ENCODE peak calls at places on chromosome 6, in four cellular contexts. One of them, this sample, is unnamed.

GRCh38 chr6:163589401-163589800 is 174.9 kb downstream of the QKI start:
- DNase-seq in esophagus squamous epithelium: no peak
- DNase-seq in breast epithelium: no peak
- DNase-seq in adrenal gland: no peak
- DNase-seq in this sample: no peak

GRCh38 chr6:167229586-167229985 is 61.5 kb upstream of the UNC93A start:
- DNase-seq in esophagus squamous epithelium: no peak
- DNase-seq in breast epithelium: no peak
- DNase-seq in adrenal gland: no peak
- DNase-seq in this sample: no peak

GRCh38 chr6:52324239-52324638 is 37.7 kb upstream of the PAQR8 start:
- DNase-seq in breast epithelium: no peak
- DNase-seq in esophagus squamous epithelium: no peak
- DNase-seq in adrenal gland: no peak
- DNase-seq in this sample: no peak

GRCh38 chr6:148426317-148426977 is 83.8 kb downstream of the SASH1 start:
- DNase-seq in esophagus squamous epithelium: no peak
- DNase-seq in breast epithelium: no peak
- DNase-seq in adrenal gland: no peak
- DNase-seq in this sample: no peak

GRCh38 chr6:148611213-148611612 is 135.6 kb upstream of the UST start:
- DNase-seq in adrenal gland: peak; percentile 81
- DNase-seq in esophagus squamous epithelium: no peak
- DNase-seq in breast epithelium: no peak
- DNase-seq in this sample: peak; percentile 39

GRCh38 chr6:75932067-75932466 is 140.4 kb downstream of the IMPG1 start:
- DNase-seq in esophagus squamous epithelium: no peak
- DNase-seq in breast epithelium: no peak
- DNase-seq in adrenal gland: no peak
- DNase-seq in this sample: no peak

GRCh38 chr6:31042801-31043200 is 32.5 kb downstream of the MUC22 start:
- DNase-seq in breast epithelium: peak; percentile 58
- DNase-seq in adrenal gland: peak; percentile 61
- DNase-seq in esophagus squamous epithelium: no peak
- DNase-seq in this sample: peak; percentile 10

GRCh38 chr6:41370488-41371111 is 35.2 kb downstream of the NCR2 start:
- DNase-seq in adrenal gland: no peak
- DNase-seq in breast epithelium: no peak
- DNase-seq in esophagus squamous epithelium: no peak
- DNase-seq in this sample: no peak

GRCh38 chr6:153125032-153125431 is 6.0 kb downstream of the RGS17 start:
- DNase-seq in breast epithelium: no peak
- DNase-seq in adrenal gland: no peak
- DNase-seq in esophagus squamous epithelium: no peak
- DNase-seq in this sample: no peak

GRCh38 chr6:140572129-140572528 is 1197.7 kb upstream of the CITED2 start:
- DNase-seq in esophagus squamous epithelium: no peak
- DNase-seq in breast epithelium: no peak
- DNase-seq in adrenal gland: peak; percentile 40
- DNase-seq in this sample: no peak

GRCh38 chr6:38279423-38279822 is 360.3 kb downstream of the BTBD9 start:
- DNase-seq in adrenal gland: no peak
- DNase-seq in esophagus squamous epithelium: no peak
- DNase-seq in breast epithelium: no peak
- DNase-seq in this sample: no peak

GRCh38 chr6:126341126-126341525 is 1.2 kb downstream of the CENPW start:
- DNase-seq in breast epithelium: no peak
- DNase-seq in adrenal gland: no peak
- DNase-seq in esophagus squamous epithelium: no peak
- DNase-seq in this sample: no peak

GRCh38 chr6:162942860-162943259 is 215.1 kb downstream of the PACRG start:
- DNase-seq in breast epithelium: no peak
- DNase-seq in esophagus squamous epithelium: no peak
- DNase-seq in adrenal gland: no peak
- DNase-seq in this sample: no peak

GRCh38 chr6:87196275-87196842 is 41.0 kb downstream of the ZNF292 start:
- DNase-seq in breast epithelium: no peak
- DNase-seq in esophagus squamous epithelium: no peak
- DNase-seq in adrenal gland: no peak
- DNase-seq in this sample: no peak

GRCh38 chr6:2081155-2082138 is 164.0 kb downstream of the GMDS start:
- DNase-seq in adrenal gland: no peak
- DNase-seq in breast epithelium: no peak
- DNase-seq in esophagus squamous epithelium: no peak
- DNase-seq in this sample: no peak

GRCh38 chr6:142954844-142955243 is 9.9 kb upstream of the HIVEP2 start:
- DNase-seq in esophagus squamous epithelium: no peak
- DNase-seq in breast epithelium: no peak
- DNase-seq in adrenal gland: no peak
- DNase-seq in this sample: no peak

GRCh38 chr6:70706491-70707123 is 38.9 kb downstream of the SMAP1 start:
- DNase-seq in adrenal gland: no peak
- DNase-seq in breast epithelium: no peak
- DNase-seq in esophagus squamous epithelium: no peak
- DNase-seq in this sample: no peak

GRCh38 chr6:31794866-31795615 is 511 bp downstream of the VARS1 start:
- DNase-seq in adrenal gland: no peak
- DNase-seq in breast epithelium: no peak
- DNase-seq in esophagus squamous epithelium: no peak
- DNase-seq in this sample: no peak

GRCh38 chr6:100664274-100665040 is 199.7 kb upstream of the SIM1 start:
- DNase-seq in adrenal gland: no peak
- DNase-seq in esophagus squamous epithelium: no peak
- DNase-seq in breast epithelium: no peak
- DNase-seq in this sample: no peak

GRCh38 chr6:38136547-38136946 is 317.0 kb downstream of the ZFAND3 start:
- DNase-seq in esophagus squamous epithelium: no peak
- DNase-seq in breast epithelium: no peak
- DNase-seq in adrenal gland: no peak
- DNase-seq in this sample: no peak

GRCh38 chr6:64590965-64591364 is 955.4 kb downstream of the PHF3 start:
- DNase-seq in esophagus squamous epithelium: no peak
- DNase-seq in adrenal gland: no peak
- DNase-seq in breast epithelium: no peak
- DNase-seq in this sample: no peak

GRCh38 chr6:63527658-63528514 is 44.4 kb upstream of the LOC128125822 start:
- DNase-seq in esophagus squamous epithelium: no peak
- DNase-seq in breast epithelium: no peak
- DNase-seq in adrenal gland: peak; percentile 95
- DNase-seq in this sample: no peak

GRCh38 chr6:68635706-68636513 is 828 bp downstream of the ADGRB3 start:
- DNase-seq in breast epithelium: peak; percentile 49
- DNase-seq in esophagus squamous epithelium: no peak
- DNase-seq in adrenal gland: no peak
- DNase-seq in this sample: peak; percentile 13

GRCh38 chr6:124676033-124676432 is 286.2 kb upstream of the RNF217 start:
- DNase-seq in adrenal gland: no peak
- DNase-seq in breast epithelium: no peak
- DNase-seq in esophagus squamous epithelium: no peak
- DNase-seq in this sample: no peak

GRCh38 chr6:92534109-92534508 is 885.2 kb downstream of the EPHA7 start:
- DNase-seq in esophagus squamous epithelium: no peak
- DNase-seq in breast epithelium: no peak
- DNase-seq in adrenal gland: no peak
- DNase-seq in this sample: no peak

GRCh38 chr6:44059359-44060342 is 67.6 kb downstream of the MRPL14 start:
- DNase-seq in adrenal gland: no peak
- DNase-seq in esophagus squamous epithelium: no peak
- DNase-seq in breast epithelium: no peak
- DNase-seq in this sample: peak; percentile 75

GRCh38 chr6:165663736-165664552 is 903 bp upstream of the PDE10A start:
- DNase-seq in adrenal gland: no peak
- DNase-seq in esophagus squamous epithelium: no peak
- DNase-seq in breast epithelium: no peak
- DNase-seq in this sample: peak; percentile 54

GRCh38 chr6:130148181-130148580 is 74.6 kb downstream of the SAMD3 start:
- DNase-seq in esophagus squamous epithelium: no peak
- DNase-seq in adrenal gland: no peak
- DNase-seq in breast epithelium: no peak
- DNase-seq in this sample: no peak

GRCh38 chr6:137581019-137581707 is 87.0 kb upstream of the OLIG3 start:
- DNase-seq in breast epithelium: no peak
- DNase-seq in esophagus squamous epithelium: no peak
- DNase-seq in adrenal gland: no peak
- DNase-seq in this sample: no peak

GRCh38 chr6:139164001-139164400 is 29.1 kb downstream of the HECA start:
- DNase-seq in esophagus squamous epithelium: no peak
- DNase-seq in adrenal gland: no peak
- DNase-seq in breast epithelium: no peak
- DNase-seq in this sample: no peak

GRCh38 chr6:26020983-26021349 is 58.4 kb downstream of the TRIM38 start:
- DNase-seq in adrenal gland: no peak
- DNase-seq in esophagus squamous epithelium: no peak
- DNase-seq in breast epithelium: peak; percentile 70
- DNase-seq in this sample: peak; percentile 61

GRCh38 chr6:26020291-26020982 is 57.8 kb downstream of the TRIM38 start:
- DNase-seq in breast epithelium: peak; percentile 85
- DNase-seq in esophagus squamous epithelium: no peak
- DNase-seq in adrenal gland: peak; percentile 90
- DNase-seq in this sample: peak; percentile 78

GRCh38 chr6:26019261-26019845 is 56.8 kb downstream of the TRIM38 start:
- DNase-seq in breast epithelium: no peak
- DNase-seq in adrenal gland: no peak
- DNase-seq in esophagus squamous epithelium: no peak
- DNase-seq in this sample: peak; percentile 28

GRCh38 chr6:26016326-26017275 is 54.0 kb downstream of the TRIM38 start:
- DNase-seq in adrenal gland: no peak
- DNase-seq in breast epithelium: no peak
- DNase-seq in esophagus squamous epithelium: no peak
- DNase-seq in this sample: peak; percentile 77

GRCh38 chr6:26017567-26017966 is 55.0 kb downstream of the TRIM38 start:
- DNase-seq in breast epithelium: peak; percentile 76
- DNase-seq in adrenal gland: peak; percentile 45
- DNase-seq in esophagus squamous epithelium: no peak
- DNase-seq in this sample: peak; percentile 77
- TF ChIP-seq POLR2A in breast epithelium: no peak
- TF ChIP-seq POLR2A in adrenal gland: no peak
- TF ChIP-seq POLR2A in esophagus squamous epithelium: peak; percentile 56
- TF ChIP-seq POLR2A in this sample: peak; percentile 91

GRCh38 chr6:56770011-56770520 is 127.4 kb upstream of the DST start:
- DNase-seq in adrenal gland: no peak
- DNase-seq in esophagus squamous epithelium: no peak
- DNase-seq in breast epithelium: no peak
- DNase-seq in this sample: no peak

GRCh38 chr6:56771929-56772607 is 129.4 kb upstream of the DST start:
- DNase-seq in adrenal gland: no peak
- DNase-seq in esophagus squamous epithelium: no peak
- DNase-seq in breast epithelium: no peak
- DNase-seq in this sample: no peak

GRCh38 chr6:56775498-56776166 is 132.9 kb upstream of the DST start:
- DNase-seq in adrenal gland: no peak
- DNase-seq in breast epithelium: no peak
- DNase-seq in esophagus squamous epithelium: no peak
- DNase-seq in this sample: no peak

GRCh38 chr6:56771189-56771588 is 128.5 kb upstream of the DST start:
- DNase-seq in adrenal gland: no peak
- DNase-seq in breast epithelium: no peak
- DNase-seq in esophagus squamous epithelium: no peak
- DNase-seq in this sample: no peak

DNA sequence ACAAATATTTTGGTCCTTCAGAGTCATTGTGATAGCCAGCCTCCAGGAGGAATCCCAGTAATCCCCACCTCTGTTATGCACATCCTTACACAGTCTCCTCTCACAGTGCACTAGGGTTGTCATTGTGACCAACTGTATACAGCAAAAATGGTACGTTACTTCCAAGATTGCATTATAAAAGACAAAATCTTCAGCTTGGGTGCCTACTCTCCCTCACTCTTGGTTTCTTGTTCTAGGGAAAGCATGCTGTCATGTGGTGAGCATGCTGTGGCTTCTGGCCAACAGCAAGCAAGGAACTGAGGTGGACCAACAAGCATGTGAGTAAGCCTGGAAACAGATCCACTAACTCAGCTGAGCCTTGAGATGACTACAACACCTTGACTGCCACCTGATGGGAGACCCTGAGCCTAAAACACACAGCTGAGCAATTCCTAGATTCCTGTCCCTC is 130.1 kb upstream of the DST start:
- DNase-seq in adrenal gland: peak; percentile 55
- DNase-seq in esophagus squamous epithelium: no peak
- DNase-seq in breast epithelium: no peak
- DNase-seq in this sample: peak; percentile 71
- H3K4me1 ChIP-seq in adrenal gland: no peaks in the 10 kb centered on the region
- H3K4me1 ChIP-seq in esophagus squamous epithelium: peaks cover 17% of the 10 kb centered on the region
- H3K4me1 ChIP-seq in breast epithelium: no peaks in the 10 kb centered on the region
- H3K4me1 ChIP-seq in this sample: peaks cover 12% of the 10 kb centered on the region

GRCh38 chr6:12013368-12013617 is 1.2 kb downstream of the HIVEP1 start:
- DNase-seq in adrenal gland: no peak
- DNase-seq in esophagus squamous epithelium: no peak
- DNase-seq in breast epithelium: no peak
- DNase-seq in this sample: no peak

GRCh38 chr6:12014027-12014872 is 2.1 kb downstream of the HIVEP1 start:
- DNase-seq in adrenal gland: peak; percentile 38
- DNase-seq in esophagus squamous epithelium: no peak
- DNase-seq in breast epithelium: no peak
- DNase-seq in this sample: no peak

GRCh38 chr6:12012231-12012565 is at the start of gene HIVEP1:
- DNase-seq in adrenal gland: no peak
- DNase-seq in breast epithelium: no peak
- DNase-seq in esophagus squamous epithelium: no peak
- DNase-seq in this sample: peak; percentile 44

GRCh38 chr6:12011276-12012112 is 618 bp upstream of the HIVEP1 start:
- DNase-seq in esophagus squamous epithelium: peak; percentile 92
- DNase-seq in breast epithelium: peak; percentile 96
- DNase-seq in adrenal gland: peak; percentile 98
- DNase-seq in this sample: peak; percentile 99

GRCh38 chr6:12012566-12013367 is 655 bp downstream of the HIVEP1 start:
- DNase-seq in adrenal gland: peak; percentile 87
- DNase-seq in esophagus squamous epithelium: no peak
- DNase-seq in breast epithelium: peak; percentile 69
- DNase-seq in this sample: peak; percentile 90
- TF ChIP-seq POLR2A in adrenal gland: peak; percentile 23
- TF ChIP-seq POLR2A in esophagus squamous epithelium: peak; percentile 47
- TF ChIP-seq POLR2A in breast epithelium: peak; percentile 11
- TF ChIP-seq POLR2A in this sample: no peak

GRCh38 chr6:108896111-108896661 is 48.0 kb downstream of the ARMC2 start:
- DNase-seq in adrenal gland: no peak
- DNase-seq in esophagus squamous epithelium: no peak
- DNase-seq in breast epithelium: no peak
- DNase-seq in this sample: no peak

GRCh38 chr6:108897371-108897770 is 49.1 kb downstream of the ARMC2 start:
- DNase-seq in esophagus squamous epithelium: no peak
- DNase-seq in breast epithelium: no peak
- DNase-seq in adrenal gland: no peak
- DNase-seq in this sample: no peak

DNA sequence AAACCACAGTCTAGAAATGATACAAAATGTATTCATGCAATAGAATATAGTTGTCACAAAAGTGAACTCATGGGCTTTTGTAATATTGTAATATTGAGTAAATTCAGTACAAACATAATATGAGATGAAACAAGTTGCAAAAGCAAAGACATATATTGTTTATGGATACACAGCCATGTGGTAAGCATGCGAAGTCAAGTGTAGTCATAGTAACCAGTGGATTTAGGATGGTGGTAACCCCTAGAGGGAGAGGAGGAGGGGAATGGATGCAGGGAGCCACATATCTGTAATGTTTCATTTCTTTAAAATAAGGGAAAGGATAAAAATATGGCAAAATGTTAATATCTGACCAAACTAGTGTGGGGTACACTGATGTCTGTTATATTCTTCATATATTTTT is 47.4 kb downstream of the ARMC2 start:
- DNase-seq in breast epithelium: no peak
- DNase-seq in esophagus squamous epithelium: no peak
- DNase-seq in adrenal gland: no peak
- DNase-seq in this sample: no peak
- H3K4me1 ChIP-seq in breast epithelium: no peaks in the 10 kb centered on the region
- H3K4me1 ChIP-seq in esophagus squamous epithelium: peaks cover 32% of the 10 kb centered on the region
- H3K4me1 ChIP-seq in adrenal gland: peaks cover 8% of the 10 kb centered on the region
- H3K4me1 ChIP-seq in this sample: no peaks in the 10 kb centered on the region